ENCODE peak calls at places on chromosomes 7 and 10, in seven cellular contexts. One of them, this sample, is unnamed.

GRCh38 chr10:22740180-22740579 is 25.8 kb upstream of the PIP4K2A start:
- DNase-seq in GM23338: no peak
- DNase-seq in uterus: no peak
- DNase-seq in A549: no peak
- DNase-seq in IMR-90: peak
- DNase-seq in fibroblast of the aortic adventitia: peak
- DNase-seq in lower lobe of right lung: no peak
- DNase-seq in this sample: no peak

GRCh38 chr10:102400061-102400460 is 4.6 kb downstream of the NFKB2 start:
- DNase-seq in GM23338: no peak
- DNase-seq in uterus: no peak
- DNase-seq in A549: no peak
- DNase-seq in IMR-90: no peak
- DNase-seq in fibroblast of the aortic adventitia: no peak
- DNase-seq in lower lobe of right lung: no peak
- DNase-seq in this sample: no peak

GRCh38 chr10:9051328-9051974 is 997.0 kb downstream of the GATA3 start:
- DNase-seq in GM23338: no peak
- DNase-seq in uterus: no peak
- DNase-seq in A549: no peak
- DNase-seq in IMR-90: no peak
- DNase-seq in fibroblast of the aortic adventitia: no peak
- DNase-seq in lower lobe of right lung: no peak
- DNase-seq in this sample: no peak

GRCh38 chr7:11203688-11204087 is 230.0 kb downstream of the PHF14 start:
- DNase-seq in GM23338: no peak
- DNase-seq in uterus: no peak
- DNase-seq in A549: no peak
- DNase-seq in IMR-90: no peak
- DNase-seq in fibroblast of the aortic adventitia: no peak
- DNase-seq in lower lobe of right lung: no peak
- DNase-seq in this sample: no peak

GRCh38 chr7:8190121-8190895 is 71.7 kb downstream of the ICA1 start:
- DNase-seq in GM23338: peak
- DNase-seq in uterus: no peak
- DNase-seq in A549: no peak
- DNase-seq in IMR-90: peak
- DNase-seq in fibroblast of the aortic adventitia: peak
- DNase-seq in lower lobe of right lung: no peak
- DNase-seq in this sample: no peak

GRCh38 chr7:739964-740942 is 13.2 kb upstream of the PRKAR1B start:
- DNase-seq in GM23338: no peak
- DNase-seq in uterus: no peak
- DNase-seq in A549: no peak
- DNase-seq in IMR-90: no peak
- DNase-seq in fibroblast of the aortic adventitia: no peak
- DNase-seq in lower lobe of right lung: peak
- DNase-seq in this sample: no peak

GRCh38 chr7:40850017-40850416 is 715.2 kb downstream of the SUGCT start:
- DNase-seq in GM23338: no peak
- DNase-seq in uterus: no peak
- DNase-seq in A549: no peak
- DNase-seq in IMR-90: peak
- DNase-seq in fibroblast of the aortic adventitia: peak
- DNase-seq in lower lobe of right lung: no peak
- DNase-seq in this sample: no peak

GRCh38 chr7:151752816-151753600 is 123.9 kb downstream of the PRKAG2 start:
- DNase-seq in GM23338: no peak
- DNase-seq in uterus: no peak
- DNase-seq in A549: no peak
- DNase-seq in IMR-90: peak
- DNase-seq in fibroblast of the aortic adventitia: no peak
- DNase-seq in lower lobe of right lung: no peak
- DNase-seq in this sample: no peak

GRCh38 chr10:125113661-125114388 is 46.5 kb downstream of the CTBP2 start:
- DNase-seq in GM23338: no peak
- DNase-seq in uterus: peak
- DNase-seq in A549: no peak
- DNase-seq in IMR-90: no peak
- DNase-seq in fibroblast of the aortic adventitia: peak
- DNase-seq in lower lobe of right lung: no peak
- DNase-seq in this sample: no peak

GRCh38 chr10:84715911-84716310 is 387.5 kb downstream of the CCSER2 start:
- DNase-seq in GM23338: peak
- DNase-seq in uterus: no peak
- DNase-seq in A549: peak
- DNase-seq in IMR-90: peak
- DNase-seq in fibroblast of the aortic adventitia: no peak
- DNase-seq in lower lobe of right lung: no peak
- DNase-seq in this sample: no peak

GRCh38 chr10:21079330-21079658 is 182.2 kb upstream of the NEBL start:
- DNase-seq in GM23338: no peak
- DNase-seq in uterus: no peak
- DNase-seq in A549: no peak
- DNase-seq in IMR-90: no peak
- DNase-seq in fibroblast of the aortic adventitia: no peak
- DNase-seq in lower lobe of right lung: no peak
- DNase-seq in this sample: no peak

GRCh38 chr10:60536529-60537114 is 146.9 kb upstream of the ANK3 start:
- DNase-seq in GM23338: no peak
- DNase-seq in uterus: no peak
- DNase-seq in A549: no peak
- DNase-seq in IMR-90: peak
- DNase-seq in fibroblast of the aortic adventitia: peak
- DNase-seq in lower lobe of right lung: no peak
- DNase-seq in this sample: no peak

GRCh38 chr7:139623518-139623917 is 100.0 kb downstream of the CLEC2L start:
- DNase-seq in GM23338: peak
- DNase-seq in uterus: no peak
- DNase-seq in A549: no peak
- DNase-seq in IMR-90: peak
- DNase-seq in fibroblast of the aortic adventitia: no peak
- DNase-seq in lower lobe of right lung: no peak
- DNase-seq in this sample: no peak

GRCh38 chr7:52747817-52748216 is 287.6 kb upstream of the POM121L12 start:
- DNase-seq in GM23338: no peak
- DNase-seq in uterus: no peak
- DNase-seq in A549: no peak
- DNase-seq in IMR-90: no peak
- DNase-seq in fibroblast of the aortic adventitia: no peak
- DNase-seq in lower lobe of right lung: no peak
- DNase-seq in this sample: no peak

GRCh38 chr7:2313450-2314208 is 612 bp downstream of the SNX8 start:
- DNase-seq in GM23338: no peak
- DNase-seq in uterus: no peak
- DNase-seq in A549: peak
- DNase-seq in IMR-90: no peak
- DNase-seq in fibroblast of the aortic adventitia: peak
- DNase-seq in lower lobe of right lung: no peak
- DNase-seq in this sample: no peak

GRCh38 chr10:47225928-47226645 is 73.9 kb upstream of the GDF10 start:
- DNase-seq in GM23338: no peak
- DNase-seq in uterus: no peak
- DNase-seq in A549: no peak
- DNase-seq in IMR-90: no peak
- DNase-seq in fibroblast of the aortic adventitia: no peak
- DNase-seq in lower lobe of right lung: no peak
- DNase-seq in this sample: no peak

GRCh38 chr7:101867265-101867664 is 49.8 kb downstream of the CUX1 start:
- DNase-seq in GM23338: no peak
- DNase-seq in uterus: no peak
- DNase-seq in A549: no peak
- DNase-seq in IMR-90: no peak
- DNase-seq in fibroblast of the aortic adventitia: no peak
- DNase-seq in lower lobe of right lung: no peak
- DNase-seq in this sample: no peak

GRCh38 chr10:8044908-8045727 is 9.4 kb upstream of the GATA3 start:
- DNase-seq in GM23338: peak
- DNase-seq in uterus: no peak
- DNase-seq in A549: no peak
- DNase-seq in IMR-90: no peak
- DNase-seq in fibroblast of the aortic adventitia: no peak
- DNase-seq in lower lobe of right lung: no peak
- DNase-seq in this sample: no peak

GRCh38 chr7:40546616-40547501 is 412.1 kb downstream of the SUGCT start:
- DNase-seq in GM23338: no peak
- DNase-seq in uterus: no peak
- DNase-seq in A549: no peak
- DNase-seq in IMR-90: peak
- DNase-seq in fibroblast of the aortic adventitia: no peak
- DNase-seq in lower lobe of right lung: no peak
- DNase-seq in this sample: no peak

DNA sequence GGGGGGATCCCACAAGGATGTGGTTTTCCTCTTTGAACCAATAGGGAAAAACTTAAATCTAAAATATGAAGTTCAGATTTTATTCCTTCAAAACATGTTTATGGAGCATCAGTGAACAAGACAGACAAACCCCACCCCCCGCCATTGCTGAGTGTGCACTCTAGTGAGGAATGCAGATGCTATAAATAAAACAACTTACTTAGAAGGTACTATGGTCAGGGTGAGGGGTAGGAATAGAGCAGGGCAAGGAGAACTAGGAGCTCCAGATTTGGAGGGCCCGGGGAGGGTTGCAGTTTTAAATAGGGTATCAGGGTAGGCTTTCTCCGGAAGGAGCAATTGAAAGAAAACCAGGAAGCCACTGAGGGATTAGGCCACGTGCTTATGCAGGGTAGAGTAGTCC is 47.9 kb downstream of the CELF2 start:
- DNase-seq in GM23338: no peak
- DNase-seq in uterus: no peak
- DNase-seq in A549: no peak
- DNase-seq in IMR-90: no peak
- DNase-seq in fibroblast of the aortic adventitia: no peak
- DNase-seq in lower lobe of right lung: no peak
- DNase-seq in this sample: no peak
- TF ChIP-seq CTCF in GM23338: no peak
- TF ChIP-seq CTCF in uterus: no peak
- TF ChIP-seq CTCF in A549: no peak
- TF ChIP-seq CTCF in IMR-90: no peak
- TF ChIP-seq CTCF in fibroblast of the aortic adventitia: no peak
- TF ChIP-seq CTCF in lower lobe of right lung: no peak
- TF ChIP-seq CTCF in this sample: no peak

DNA sequence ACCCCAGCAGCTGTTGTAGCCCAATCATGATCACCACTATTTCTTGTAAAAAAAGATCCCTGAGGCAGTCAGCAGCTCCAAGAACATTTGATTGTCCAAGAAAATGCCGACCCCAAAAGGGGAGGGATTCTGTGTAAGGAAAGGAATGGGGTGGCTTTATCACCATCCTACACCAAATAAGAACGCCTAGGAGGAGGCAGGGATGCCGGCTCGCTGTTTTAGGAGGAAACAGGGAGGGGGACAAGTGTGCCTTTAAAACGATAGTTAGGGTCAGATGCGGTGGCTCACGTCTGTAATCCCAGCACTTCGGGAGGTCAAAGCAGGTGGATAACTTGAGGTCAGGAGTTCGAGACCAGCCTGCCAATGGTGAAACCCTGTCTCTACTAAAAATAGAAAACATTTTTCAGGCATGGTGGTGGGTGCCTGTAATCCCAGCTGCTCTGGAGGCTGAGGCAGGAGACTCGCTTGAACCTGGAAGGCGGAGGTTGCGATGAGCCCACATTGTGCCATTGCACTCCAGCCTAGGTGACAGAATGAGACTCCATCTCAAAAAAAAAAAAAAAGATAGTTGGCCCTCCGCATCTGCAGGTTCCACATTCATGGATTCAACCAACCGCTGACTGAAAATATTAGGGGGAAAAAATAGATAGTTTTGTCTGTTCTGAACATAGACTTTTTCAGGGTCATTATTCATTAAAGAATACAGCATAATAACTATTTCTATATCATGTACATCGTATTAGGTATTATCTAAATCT is 63.6 kb downstream of the PDIA4 start:
- DNase-seq in GM23338: no peak
- DNase-seq in uterus: no peak
- DNase-seq in A549: no peak
- DNase-seq in IMR-90: no peak
- DNase-seq in fibroblast of the aortic adventitia: peak
- DNase-seq in lower lobe of right lung: no peak
- DNase-seq in this sample: no peak
- H3K4me3 ChIP-seq in GM23338: peak
- H3K4me3 ChIP-seq in uterus: peak
- H3K4me3 ChIP-seq in A549: peak
- H3K4me3 ChIP-seq in IMR-90: no peak
- H3K4me3 ChIP-seq in fibroblast of the aortic adventitia: no peak
- H3K4me3 ChIP-seq in lower lobe of right lung: peak
- H3K4me3 ChIP-seq in this sample: no peak

GRCh38 chr7:66904063-66904593 is 16.9 kb upstream of the TMEM248 start:
- DNase-seq in GM23338: no peak
- DNase-seq in uterus: no peak
- DNase-seq in A549: no peak
- DNase-seq in IMR-90: no peak
- DNase-seq in fibroblast of the aortic adventitia: no peak
- DNase-seq in lower lobe of right lung: no peak
- DNase-seq in this sample: no peak

GRCh38 chr7:66905243-66905642 is 15.8 kb upstream of the TMEM248 start:
- DNase-seq in GM23338: no peak
- DNase-seq in uterus: no peak
- DNase-seq in A549: no peak
- DNase-seq in IMR-90: no peak
- DNase-seq in fibroblast of the aortic adventitia: no peak
- DNase-seq in lower lobe of right lung: no peak
- DNase-seq in this sample: no peak

GRCh38 chr7:66903360-66904062 is 17.5 kb upstream of the TMEM248 start:
- DNase-seq in GM23338: no peak
- DNase-seq in uterus: no peak
- DNase-seq in A549: no peak
- DNase-seq in IMR-90: no peak
- DNase-seq in fibroblast of the aortic adventitia: no peak
- DNase-seq in lower lobe of right lung: no peak
- DNase-seq in this sample: no peak

GRCh38 chr7:66907731-66908130 is 13.3 kb upstream of the TMEM248 start:
- DNase-seq in GM23338: no peak
- DNase-seq in uterus: no peak
- DNase-seq in A549: no peak
- DNase-seq in IMR-90: no peak
- DNase-seq in fibroblast of the aortic adventitia: no peak
- DNase-seq in lower lobe of right lung: no peak
- DNase-seq in this sample: no peak

DNA sequence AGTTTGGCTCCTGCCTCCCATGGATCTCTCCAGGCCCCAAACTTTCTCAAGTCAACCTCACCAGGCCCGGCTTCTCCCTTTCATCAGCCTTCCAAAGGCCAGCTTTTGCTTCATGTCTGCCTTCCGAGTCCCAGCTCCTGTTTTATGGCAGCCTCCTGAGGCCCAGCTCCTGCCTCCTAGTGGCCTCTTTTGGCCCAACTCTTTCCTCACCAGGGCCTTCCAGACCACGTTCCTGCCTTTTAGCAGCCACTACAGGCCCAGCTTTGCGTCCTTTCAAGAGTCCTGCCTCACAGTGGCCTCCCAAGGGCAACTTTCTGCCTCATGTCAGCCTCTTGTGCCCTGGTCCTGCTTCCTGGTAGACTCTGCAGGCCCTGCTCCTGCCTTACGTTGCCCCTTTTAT is 15.3 kb upstream of the TMEM248 start:
- DNase-seq in GM23338: peak
- DNase-seq in uterus: no peak
- DNase-seq in A549: no peak
- DNase-seq in IMR-90: no peak
- DNase-seq in fibroblast of the aortic adventitia: no peak
- DNase-seq in lower lobe of right lung: no peak
- DNase-seq in this sample: no peak
- TF ChIP-seq CTCF in GM23338: peak
- TF ChIP-seq CTCF in uterus: no peak
- TF ChIP-seq CTCF in A549: no peak
- TF ChIP-seq CTCF in IMR-90: peak
- TF ChIP-seq CTCF in fibroblast of the aortic adventitia: peak
- TF ChIP-seq CTCF in lower lobe of right lung: no peak
- TF ChIP-seq CTCF in this sample: no peak

GRCh38 chr10:94405406-94405805 is 3.1 kb downstream of the TBC1D12 start:
- DNase-seq in GM23338: no peak
- DNase-seq in uterus: no peak
- DNase-seq in A549: no peak
- DNase-seq in IMR-90: no peak
- DNase-seq in fibroblast of the aortic adventitia: no peak
- DNase-seq in lower lobe of right lung: no peak
- DNase-seq in this sample: no peak
- H3K4me3 ChIP-seq in GM23338: no peak
- H3K4me3 ChIP-seq in uterus: no peak
- H3K4me3 ChIP-seq in A549: no peak
- H3K4me3 ChIP-seq in IMR-90: no peak
- H3K4me3 ChIP-seq in fibroblast of the aortic adventitia: no peak
- H3K4me3 ChIP-seq in lower lobe of right lung: no peak
- H3K4me3 ChIP-seq in this sample: no peak